ENCODE peak calls at places on chromosomes 3 and 15, in four cellular contexts. H, P, F and Z are unnamed samples.

GRCh38 chr15:69509131-69509530 is 56.5 kb downstream of the RPLP1 start:
- ATAC-seq in H (no peak), P (no peak), F (no peak), Z (no peak)

GRCh38 chr3:107241217-107241616 is 136.0 kb upstream of the CCDC54 start:
- ATAC-seq in H (peak), P (peak), F (peak), Z (peak)

GRCh38 chr3:197706658-197707057 is 30.0 kb downstream of the RUBCN start:
- ATAC-seq in H (no peak), P (no peak), F (no peak), Z (no peak)

GRCh38 chr3:144809381-144809780 is 837.8 kb downstream of the DIPK2A start:
- ATAC-seq in H (no peak), P (no peak), F (no peak), Z (no peak)

GRCh38 chr15:51830279-51830806 is 890 bp downstream of the TMOD3 start:
- ATAC-seq in H (no peak), P (no peak), F (no peak), Z (no peak)

GRCh38 chr15:92336588-92336987 is 57.1 kb upstream of the ST8SIA2 start:
- ATAC-seq in H (no peak), P (no peak), F (no peak), Z (no peak)

GRCh38 chr3:111782943-111783342 is 76.1 kb upstream of the PHLDB2 start:
- ATAC-seq in H (no peak), P (no peak), F (no peak), Z (peak)

GRCh38 chr3:3038201-3038991 is 71.8 kb downstream of the IL5RA start:
- ATAC-seq in H (no peak), P (no peak), F (no peak), Z (peak)

GRCh38 chr3:67529915-67530314 is 124.5 kb downstream of the SUCLG2 start:
- ATAC-seq in H (no peak), P (no peak), F (no peak), Z (no peak)

GRCh38 chr15:87597346-87598052 is 659.0 kb downstream of the NTRK3 start:
- ATAC-seq in H (peak), P (peak), F (no peak), Z (no peak)

GRCh38 chr3:112002458-112002971 is 3.8 kb downstream of the TAGLN3 start:
- ATAC-seq in H (no peak), P (peak), F (no peak), Z (no peak)

GRCh38 chr3:188901126-188901525 is 270.6 kb upstream of the TPRG1 start:
- ATAC-seq in H (no peak), P (no peak), F (no peak), Z (no peak)

GRCh38 chr15:67134577-67135492 is 69.4 kb downstream of the SMAD3 start:
- ATAC-seq in H (no peak), P (peak), F (peak), Z (peak)

GRCh38 chr3:99407257-99407656 is 231.1 kb upstream of the COL8A1 start:
- ATAC-seq in H (no peak), P (no peak), F (no peak), Z (no peak)

GRCh38 chr3:30749230-30749629 is 142.8 kb downstream of the TGFBR2 start:
- ATAC-seq in H (no peak), P (no peak), F (no peak), Z (no peak)

GRCh38 chr3:150005243-150006102 is 34.8 kb upstream of the PFN2 start:
- ATAC-seq in H (no peak), P (no peak), F (no peak), Z (no peak)

GRCh38 chr15:88995449-88995848 is 82.3 kb upstream of the MFGE8 start:
- ATAC-seq in H (peak), P (no peak), F (peak), Z (no peak)

GRCh38 chr3:23493846-23494245 is 290.7 kb downstream of the UBE2E2 start:
- ATAC-seq in H (no peak), P (no peak), F (no peak), Z (no peak)

GRCh38 chr3:77319711-77320110 is 279.8 kb downstream of the ROBO2 start:
- ATAC-seq in H (peak), P (no peak), F (no peak), Z (no peak)

GRCh38 chr3:195162033-195162669 is 108.8 kb downstream of the XXYLT1 start:
- ATAC-seq in H (no peak), P (peak), F (no peak), Z (peak)

GRCh38 chr3:50651875-50652529 is 22.7 kb upstream of the DOCK3 start:
- ATAC-seq in H (peak), P (no peak), F (no peak), Z (no peak)

GRCh38 chr15:49718234-49718633 is 97.4 kb downstream of the DTWD1 start:
- ATAC-seq in H (no peak), P (no peak), F (no peak), Z (peak)
- H3K4me3 ChIP-seq in H (no peak), P (no peak), F (no peak), Z (no peak)

GRCh38 chr3:16509721-16510619 is 3.5 kb downstream of the RFTN1 start:
- ATAC-seq in H (no peak), P (no peak), F (no peak), Z (no peak)

GRCh38 chr3:16511561-16512434 is 1.7 kb downstream of the RFTN1 start:
- ATAC-seq in H (peak), P (peak), F (no peak), Z (peak)

GRCh38 chr3:16512435-16513140 is 911 bp downstream of the RFTN1 start:
- ATAC-seq in H (peak), P (peak), F (peak), Z (peak)

GRCh38 chr3:16508591-16508995 is 4.9 kb downstream of the RFTN1 start:
- ATAC-seq in H (no peak), P (no peak), F (no peak), Z (no peak)

DNA sequence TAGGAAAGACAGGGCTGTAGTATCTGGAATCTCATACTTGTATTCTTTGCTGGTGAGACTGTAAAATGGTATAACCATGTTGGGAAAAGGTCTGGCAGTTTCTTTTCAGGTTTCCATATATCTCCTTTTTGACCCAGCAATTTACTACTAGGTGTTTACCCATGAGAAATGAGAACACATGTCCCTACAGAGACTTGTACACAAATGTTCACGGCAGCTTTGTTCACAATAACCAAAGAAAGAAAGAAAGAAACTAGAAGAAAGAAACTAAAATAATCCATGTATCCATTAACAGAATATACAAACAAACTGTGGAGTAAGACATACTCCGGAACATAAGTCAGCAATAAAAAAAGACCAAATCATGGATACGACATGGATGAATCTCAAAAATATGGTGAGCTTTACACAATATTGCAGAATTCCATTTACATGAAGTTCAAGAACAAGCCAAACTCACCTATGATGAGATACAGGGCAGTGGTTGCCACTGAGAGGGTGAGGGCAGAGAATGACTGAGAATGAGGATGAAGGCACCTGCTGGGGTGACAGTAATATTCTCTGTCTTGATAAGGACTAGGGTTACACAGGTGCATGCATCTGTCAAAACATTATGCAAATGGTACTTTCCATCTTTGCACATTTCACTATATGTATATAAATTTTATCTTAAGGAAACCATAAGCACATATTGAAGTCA is 2.7 kb downstream of the RFTN1 start:
- ATAC-seq in H (no peak), P (no peak), F (no peak), Z (no peak)
- TF ChIP-seq POLR2AphosphoS5 in H (no peak), P (no peak), F (no peak), Z (no peak)

GRCh38 chr3:4794331-4794730 is 184.9 kb upstream of the BHLHE40 start:
- ATAC-seq in H (no peak), P (no peak), F (no peak), Z (peak)

GRCh38 chr3:4797201-4797600 is 182.0 kb upstream of the BHLHE40 start:
- ATAC-seq in H (no peak), P (no peak), F (no peak), Z (no peak)

GRCh38 chr3:4795905-4796304 is 183.3 kb upstream of the BHLHE40 start:
- ATAC-seq in H (no peak), P (no peak), F (no peak), Z (no peak)

GRCh38 chr3:4793311-4793710 is 185.9 kb upstream of the BHLHE40 start:
- ATAC-seq in H (no peak), P (no peak), F (no peak), Z (no peak)

DNA sequence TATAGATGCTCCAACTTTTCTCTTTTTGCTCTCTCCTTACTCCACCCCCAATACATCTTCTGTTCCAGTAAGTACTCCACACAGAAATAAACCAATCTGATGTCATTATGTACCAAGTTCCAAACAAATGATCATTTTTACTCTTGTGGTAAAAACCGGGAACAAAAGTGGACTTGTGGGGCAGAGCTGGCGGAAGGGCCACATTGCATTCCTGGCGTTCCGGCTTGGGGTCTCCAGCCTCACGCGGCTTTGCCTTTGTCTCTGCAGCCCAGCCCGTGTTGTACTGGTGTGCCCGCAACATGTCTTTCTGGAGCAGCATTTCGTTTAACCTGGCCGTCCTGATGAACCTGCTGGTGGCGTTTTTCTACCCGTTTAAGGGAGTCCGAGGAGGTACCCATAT is 184.4 kb upstream of the BHLHE40 start:
- ATAC-seq in H (no peak), P (no peak), F (no peak), Z (peak)
- H3K4me3 ChIP-seq in H (no peak), P (no peak), F (no peak), Z (peak)

GRCh38 chr3:190229632-190230424 is 92.4 kb downstream of the CLDN1 start:
- ATAC-seq in H (no peak), P (no peak), F (peak), Z (no peak)
- TF ChIP-seq POLR2AphosphoS5 in H (no peak), P (no peak), F (peak), Z (no peak)

GRCh38 chr3:151459360-151459759 is 1.5 kb downstream of the IGSF10 start:
- ATAC-seq in H (no peak), P (no peak), F (no peak), Z (no peak)

GRCh38 chr3:151460240-151460639 is 621 bp downstream of the IGSF10 start:
- ATAC-seq in H (no peak), P (no peak), F (no peak), Z (no peak)

GRCh38 chr3:151462278-151462779 is 1.5 kb upstream of the IGSF10 start:
- ATAC-seq in H (no peak), P (no peak), F (no peak), Z (no peak)

GRCh38 chr3:151456065-151456464 is 4.8 kb downstream of the IGSF10 start:
- ATAC-seq in H (no peak), P (no peak), F (no peak), Z (no peak)

DNA sequence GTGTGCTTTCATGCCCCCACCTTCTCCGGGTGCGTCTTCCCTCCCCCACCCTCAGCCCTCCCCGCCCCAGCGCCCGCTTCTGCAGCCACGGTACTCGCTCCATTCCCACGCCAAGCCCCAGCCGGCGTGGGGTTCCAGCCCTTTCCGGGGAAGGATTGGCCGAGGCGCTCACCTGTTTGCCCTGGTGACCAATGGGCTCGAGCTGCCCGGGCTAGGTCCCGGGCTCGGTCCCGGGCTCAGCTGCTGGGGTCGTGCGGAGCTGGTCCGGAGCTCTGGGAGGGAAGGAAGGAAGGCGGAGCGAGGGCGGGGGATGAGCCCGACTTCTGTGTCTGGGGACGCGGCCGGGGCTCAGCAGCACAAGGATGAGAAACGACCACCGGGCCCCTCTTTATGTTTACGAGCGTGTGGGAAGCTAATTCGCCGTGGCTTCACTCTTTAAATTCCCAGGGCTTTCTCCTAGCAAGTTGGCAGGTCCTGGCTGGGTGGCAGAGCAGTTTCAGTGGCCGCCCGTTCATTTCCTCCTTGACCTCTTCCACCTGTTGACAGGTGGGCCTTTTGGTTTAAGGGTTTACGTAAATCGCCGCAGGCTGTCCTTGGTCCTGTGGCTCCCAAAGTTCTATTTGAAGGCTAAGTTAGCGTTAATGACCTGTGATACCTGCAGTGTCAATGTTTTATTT is at the start of gene IGSF10:
- ATAC-seq in H (peak), P (peak), F (peak), Z (peak)
- H3K4me3 ChIP-seq in H (peak), P (peak), F (peak), Z (peak)